ENCODE peak calls at places on chromosomes 13 and 19, in ten cellular contexts. L is kidney epithelial cell; S is Panc1; C is T-helper 1 cell; F is activated T-helper 2 cell treated with anti-CD3 and anti-CD28 coated beads, Interferon-gamma antibody, Interleukin-2, Interleukin-4, amounts not matched to agents 10 μg/mL and 5 μg/mL and 100 μg/mL, durations not matched to agents 14 hours and 24 hours and 36 hours; R is stimulated activated CD8-positive, alpha-beta memory T cell treated with anti-CD3 and anti-CD28 coated beads, Interleukin-15, amount 100 ng/mL, for 1 hour; H is tibial artery; B is left cardiac atrium; P is LHCN-M2; N is Right ventricle myocardium superior. J is an unnamed sample.

GRCh38 chr13:100547805-100548204 is 40.8 kb downstream of the GGACT start:
- DNase-seq in L (no peak), S (no peak), C (no peak), F (no peak), R (no peak), H (peak), B (no peak), P (no peak), N (no peak), J (no peak)

GRCh38 chr19:48372904-48373303 is 8.7 kb downstream of the SYNGR4 start:
- DNase-seq in L (no peak), S (no peak), C (no peak), F (no peak), R (no peak), H (no peak), B (no peak), P (no peak), N (no peak), J (no peak)

GRCh38 chr19:18292810-18293641 is 11.6 kb upstream of the JUND start:
- DNase-seq in L (no peak), S (no peak), C (no peak), F (peak), R (no peak), H (peak), B (peak), P (no peak), N (peak), J (peak)

GRCh38 chr19:1780272-1780957 is 27.1 kb downstream of the ONECUT3 start:
- DNase-seq in L (no peak), S (no peak), C (no peak), F (no peak), R (no peak), H (no peak), B (no peak), P (no peak), N (no peak), J (no peak)

GRCh38 chr13:80924596-80924995 is 583.7 kb upstream of the SPRY2 start:
- DNase-seq in L (no peak), S (no peak), C (no peak), F (no peak), R (no peak), H (no peak), B (peak), P (no peak), N (no peak), J (no peak)

GRCh38 chr13:51336746-51337145 is 2.7 kb upstream of the SERPINE3 start:
- DNase-seq in L (no peak), S (no peak), C (no peak), F (no peak), R (no peak), H (no peak), B (no peak), P (no peak), N (no peak), J (no peak)

GRCh38 chr13:49098198-49098597 is 121.9 kb upstream of the MLNR start:
- DNase-seq in L (peak), S (no peak), C (no peak), F (no peak), R (no peak), H (peak), B (no peak), P (peak), N (no peak), J (no peak)

GRCh38 chr13:110173247-110173818 is 133.6 kb downstream of the COL4A1 start:
- DNase-seq in L (peak), S (no peak), C (no peak), F (no peak), R (no peak), H (no peak), B (no peak), P (no peak), N (no peak), J (no peak)

GRCh38 chr19:42191855-42192254 is 25.6 kb downstream of the DEDD2 start:
- DNase-seq in L (peak), S (peak), C (no peak), F (no peak), R (no peak), H (no peak), B (no peak), P (peak), N (no peak), J (no peak)

GRCh38 chr13:30148791-30149190 is 158.6 kb downstream of the KATNAL1 start:
- DNase-seq in L (no peak), S (no peak), C (no peak), F (no peak), R (no peak), H (no peak), B (no peak), P (no peak), N (no peak), J (no peak)

GRCh38 chr19:34317311-34317927 is 47.6 kb upstream of the GPI start:
- DNase-seq in L (peak), S (no peak), C (no peak), F (no peak), R (no peak), H (no peak), B (no peak), P (no peak), N (no peak), J (no peak)

GRCh38 chr13:36480726-36481485 is 48.6 kb downstream of the CCNA1 start:
- DNase-seq in L (no peak), S (no peak), C (no peak), F (no peak), R (no peak), H (no peak), B (no peak), P (no peak), N (no peak), J (no peak)

GRCh38 chr13:56349866-56350265 is 790.9 kb upstream of the PRR20A start:
- DNase-seq in L (peak), S (no peak), C (no peak), F (no peak), R (no peak), H (no peak), B (no peak), P (no peak), N (no peak), J (no peak)

GRCh38 chr13:94123543-94123942 is 355.9 kb downstream of the DCT start:
- DNase-seq in L (no peak), S (no peak), C (no peak), F (no peak), R (no peak), H (no peak), B (no peak), P (no peak), N (no peak), J (no peak)

GRCh38 chr13:50713849-50714248 is 129.6 kb downstream of the DLEU7 start:
- DNase-seq in L (peak), S (no peak), C (no peak), F (peak), R (no peak), H (no peak), B (no peak), P (peak), N (no peak), J (no peak)

GRCh38 chr19:48556163-48556562 is 4.2 kb downstream of the SULT2B1 start:
- DNase-seq in L (no peak), S (no peak), C (no peak), F (no peak), R (no peak), H (no peak), B (no peak), P (peak), N (no peak), J (no peak)

GRCh38 chr13:42047561-42048322 is 706 bp upstream of the DGKH start:
- DNase-seq in L (no peak), S (no peak), C (no peak), F (peak), R (no peak), H (peak), B (peak), P (peak), N (peak), J (peak)

J was measured in left ventricle myocardium inferior.